ENCODE peak calls at places on chromosomes 2 and 18, in six cellular contexts. U, D, L, P, Y and E are unnamed samples.

GRCh38 chr2:209389124-209389523 is 34.7 kb upstream of the MAP2 start:
- DNase-seq in U (no peak), L (no peak), P (no peak), Y (no peak), D (no peak), E (no peak)

GRCh38 chr2:180790891-180791290 is 189.5 kb upstream of the UBE2E3 start:
- DNase-seq in Y (no peak), L (no peak), D (no peak), P (no peak), U (no peak), E (no peak)

GRCh38 chr2:86825020-86825727 is 34.5 kb upstream of the CD8A start:
- DNase-seq in U (no peak), Y (no peak), D (no peak), P (no peak), L (no peak), E (no peak)

GRCh38 chr2:237591021-237591370 is 462 bp upstream of the RAB17 start:
- DNase-seq in Y (no peak), U (no peak), D (peak), L (peak), P (peak), E (no peak)

GRCh38 chr2:84285056-84285747 is 173.9 kb downstream of the SUCLG1 start:
- DNase-seq in L (no peak), D (no peak), P (no peak), Y (no peak), U (no peak), E (no peak)

GRCh38 chr2:128026422-128027277 is 1.2 kb downstream of the SAP130 start:
- DNase-seq in D (peak), P (no peak), U (no peak), L (no peak), Y (no peak), E (peak)

GRCh38 chr2:58006256-58006951 is 40.2 kb upstream of the VRK2 start:
- DNase-seq in P (no peak), U (no peak), D (no peak), Y (no peak), L (no peak), E (no peak)

GRCh38 chr2:42239289-42239661 is 70.1 kb downstream of the EML4 start:
- DNase-seq in Y (no peak), P (no peak), L (no peak), D (no peak), U (no peak), E (no peak)

GRCh38 chr2:187532333-187533120 is 21.7 kb downstream of the TFPI start:
- DNase-seq in P (no peak), L (no peak), Y (no peak), D (no peak), U (no peak), E (no peak)

GRCh38 chr2:221283896-221284295 is 288.2 kb downstream of the EPHA4 start:
- DNase-seq in D (no peak), L (no peak), Y (no peak), U (no peak), P (no peak), E (no peak)

GRCh38 chr2:904243-905024 is 46.2 kb upstream of the SNTG2 start:
- DNase-seq in L (no peak), U (no peak), D (no peak), P (no peak), Y (no peak), E (no peak)

GRCh38 chr2:173997269-173997668 is 32.1 kb upstream of the SP3 start:
- DNase-seq in P (no peak), U (no peak), D (peak), Y (peak), L (peak), E (no peak)

GRCh38 chr2:27701676-27702075 is 38.0 kb downstream of the SLC4A1AP start:
- DNase-seq in L (no peak), P (no peak), Y (peak), D (peak), U (no peak), E (no peak)

GRCh38 chr18:11987527-11987926 is 6.2 kb downstream of the IMPA2 start:
- DNase-seq in D (peak), Y (peak), L (no peak), U (no peak), P (no peak), E (peak)

GRCh38 chr18:57837917-57838548 is 34.9 kb upstream of the ATP8B1 start:
- DNase-seq in P (no peak), L (no peak), D (no peak), U (no peak), Y (no peak), E (no peak)

GRCh38 chr18:3246636-3247242 is 862 bp upstream of the MYL12A start:
- DNase-seq in P (no peak), Y (peak), U (no peak), L (peak), D (peak), E (peak)

GRCh38 chr18:32378705-32379104 is 92.0 kb downstream of the GAREM1 start:
- DNase-seq in U (no peak), Y (no peak), P (no peak), D (no peak), L (peak), E (no peak)

GRCh38 chr2:41319437-41319836 is 728.4 kb upstream of the PKDCC start:
- DNase-seq in Y (no peak), D (no peak), L (no peak), P (no peak), U (no peak), E (no peak)

GRCh38 chr18:79903071-79903635 is 48.3 kb downstream of the SLC66A2 start:
- DNase-seq in L (no peak), D (peak), P (peak), Y (peak), U (no peak), E (no peak)

GRCh38 chr18:22432672-22433137 is 15.0 kb upstream of the CTAGE1 start:
- DNase-seq in U (peak), L (peak), Y (peak), D (peak), P (no peak), E (no peak)

GRCh38 chr2:147232225-147232669 is 612.6 kb upstream of the ACVR2A start:
- DNase-seq in Y (peak), U (no peak), P (no peak), D (no peak), L (no peak), E (no peak)

GRCh38 chr18:75208836-75209128 is 157 bp downstream of the PTGR3 start:
- DNase-seq in Y (no peak), L (peak), D (peak), P (peak), U (no peak), E (no peak)
- TF ChIP-seq POLR2A in Y (peak), L (peak), D (no peak), P (no peak), U (no peak), E (no peak)

DNA sequence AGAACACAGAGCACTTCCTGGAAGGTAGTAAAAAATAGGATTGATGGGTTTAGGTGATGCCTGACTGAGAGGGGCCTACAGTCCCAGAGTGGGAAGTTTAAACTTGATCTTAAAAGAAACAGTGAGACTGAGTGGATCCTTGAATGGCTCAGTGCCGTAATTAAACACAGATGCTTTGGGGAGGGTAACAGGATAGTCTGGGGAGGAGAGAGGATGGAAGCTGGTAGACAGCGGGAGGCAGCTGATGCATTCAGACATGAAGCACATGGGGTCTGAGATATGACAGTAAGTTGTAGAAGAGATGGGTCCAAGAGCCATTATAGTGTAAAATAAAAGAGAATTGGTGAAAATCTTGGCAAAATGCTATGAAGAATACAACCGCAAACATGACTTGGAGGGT is 54.4 kb downstream of the AOX1 start:
- DNase-seq in D (no peak), L (no peak), Y (no peak), U (no peak), P (no peak), E (no peak)
- TF ChIP-seq POLR2A in D (no peak), L (no peak), Y (no peak), U (no peak), P (no peak), E (no peak)

DNA sequence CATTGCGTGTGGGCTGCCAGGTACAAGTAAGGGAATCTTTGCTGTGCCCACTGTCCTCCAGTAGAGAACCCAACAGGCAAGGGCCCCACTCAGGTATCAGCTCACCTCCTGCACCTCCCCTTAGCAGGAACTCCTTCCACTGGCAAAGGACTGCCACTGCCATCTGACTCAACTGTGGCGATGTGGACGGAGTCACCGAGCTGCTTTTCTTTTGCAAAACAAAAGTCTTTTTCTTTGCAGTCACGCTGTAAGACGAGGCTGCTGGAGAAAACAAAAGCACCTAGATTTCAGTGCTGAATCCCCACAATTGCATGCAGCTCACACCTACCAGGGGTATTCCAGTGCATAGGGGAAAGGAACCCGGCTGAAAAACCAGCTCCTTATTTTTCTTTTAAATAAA is 7.9 kb downstream of the MTERF4 start:
- DNase-seq in Y (no peak), D (no peak), P (no peak), U (no peak), L (no peak), E (no peak)
- TF ChIP-seq POLR2A in Y (no peak), D (no peak), P (no peak), U (no peak), L (no peak), E (no peak)

GRCh38 chr2:233061007-233061590 is 957 bp downstream of the INPP5D start:
- DNase-seq in P (no peak), L (no peak), U (no peak), Y (no peak), D (peak), E (peak)

GRCh38 chr2:233062447-233062842 is 2.3 kb downstream of the INPP5D start:
- DNase-seq in U (no peak), Y (no peak), L (no peak), D (peak), P (no peak), E (peak)

GRCh38 chr2:233060500-233061006 is 411 bp downstream of the INPP5D start:
- DNase-seq in L (no peak), Y (no peak), U (no peak), P (no peak), D (peak), E (peak)

GRCh38 chr2:233062946-233063268 is 2.8 kb downstream of the INPP5D start:
- DNase-seq in D (no peak), P (no peak), Y (no peak), U (no peak), L (no peak), E (no peak)

DNA sequence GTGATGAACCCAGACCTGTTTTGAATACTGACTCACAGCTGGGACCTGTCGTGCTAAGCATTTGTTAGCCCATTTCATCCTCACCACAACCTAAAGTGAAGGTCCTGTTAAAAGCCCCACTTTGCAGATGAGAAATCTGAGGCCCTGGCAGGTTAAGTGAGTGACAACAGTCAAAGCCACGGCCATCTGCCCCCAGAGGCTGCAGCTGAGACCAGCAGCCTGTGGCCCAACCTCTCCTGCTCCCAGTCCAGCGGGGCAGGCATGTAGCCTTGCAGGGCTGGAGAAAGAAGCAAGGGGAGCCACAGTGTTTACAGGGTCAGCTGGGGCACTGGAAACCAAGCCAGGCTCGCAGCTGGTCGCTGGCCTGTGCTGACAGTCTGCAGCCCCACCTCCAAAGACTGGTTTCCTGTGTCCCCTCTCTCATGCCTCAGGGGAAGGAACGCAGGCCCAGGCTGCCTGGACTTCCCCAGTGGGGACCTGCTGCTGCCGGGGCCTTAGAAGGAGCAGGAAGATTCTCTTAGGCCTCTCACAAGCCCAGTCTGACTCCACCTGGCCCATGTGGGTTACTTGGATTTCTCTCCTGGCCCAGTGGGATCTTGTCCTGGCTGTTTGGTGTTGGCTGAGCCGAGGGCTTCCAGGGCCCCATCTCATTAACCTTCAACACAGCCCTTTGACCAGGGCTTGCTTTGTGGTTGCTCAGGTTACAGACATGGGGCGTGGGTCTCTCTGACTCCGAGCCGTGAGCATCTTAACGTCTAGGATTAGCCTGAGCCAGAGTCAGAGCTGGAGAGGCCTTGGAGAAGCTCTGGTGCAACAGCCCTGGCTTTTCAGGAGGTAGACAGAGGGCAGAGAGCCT is 1.7 kb downstream of the INPP5D start:
- DNase-seq in D (peak), P (no peak), L (no peak), U (no peak), Y (peak), E (peak)
- TF ChIP-seq POLR2A in D (no peak), P (no peak), L (peak), U (no peak), Y (no peak), E (peak)